ENCODE peak calls at places on chromosomes 13 and 19, in seven cellular contexts. One of them, this sample, is unnamed.

GRCh38 chr19:14375055-14375581 is 6.1 kb upstream of the ADGRE5 start:
- DNase-seq in H1: no peak
- DNase-seq in K562: no peak
- DNase-seq in SK-N-SH: no peak
- DNase-seq in GM12878: no peak
- DNase-seq in HepG2: no peak
- DNase-seq in GM12892: no peak
- DNase-seq in this sample: no peak

GRCh38 chr13:87942204-87942603 is 271.0 kb downstream of the SLITRK5 start:
- DNase-seq in GM12892: no peak
- DNase-seq in H1: no peak
- DNase-seq in K562: no peak
- DNase-seq in HepG2: no peak
- DNase-seq in SK-N-SH: no peak
- DNase-seq in GM12878: no peak
- DNase-seq in this sample: no peak

GRCh38 chr13:38970380-38971051 is 20.1 kb downstream of the STOML3 start:
- DNase-seq in SK-N-SH: peak; percentile 3
- DNase-seq in K562: no peak
- DNase-seq in HepG2: no peak
- DNase-seq in H1: no peak
- DNase-seq in GM12878: no peak
- DNase-seq in GM12892: no peak
- DNase-seq in this sample: no peak

GRCh38 chr13:104140557-104140956 is 1074.3 kb upstream of the SLC10A2 start:
- DNase-seq in SK-N-SH: no peak
- DNase-seq in GM12878: no peak
- DNase-seq in HepG2: no peak
- DNase-seq in K562: no peak
- DNase-seq in H1: no peak
- DNase-seq in GM12892: no peak
- DNase-seq in this sample: no peak

GRCh38 chr19:7894612-7895309 is 6.5 kb downstream of the LRRC8E start:
- DNase-seq in SK-N-SH: no peak
- DNase-seq in GM12892: no peak
- DNase-seq in HepG2: no peak
- DNase-seq in GM12878: no peak
- DNase-seq in K562: no peak
- DNase-seq in H1: no peak
- DNase-seq in this sample: no peak

GRCh38 chr13:105997436-105998232 is 537.8 kb downstream of the EFNB2 start:
- DNase-seq in H1: no peak
- DNase-seq in SK-N-SH: no peak
- DNase-seq in HepG2: no peak
- DNase-seq in GM12892: no peak
- DNase-seq in GM12878: no peak
- DNase-seq in K562: no peak
- DNase-seq in this sample: no peak

GRCh38 chr19:4583961-4584669 is 24.6 kb upstream of the SEMA6B start:
- DNase-seq in GM12892: no peak
- DNase-seq in H1: no peak
- DNase-seq in K562: peak; percentile 76
- DNase-seq in SK-N-SH: peak; percentile 87
- DNase-seq in HepG2: peak; percentile 97
- DNase-seq in GM12878: no peak
- DNase-seq in this sample: no peak

GRCh38 chr19:47310819-47311218 is 1.2 kb downstream of the C5AR1 start:
- DNase-seq in HepG2: peak; percentile 36
- DNase-seq in H1: no peak
- DNase-seq in SK-N-SH: peak; percentile 62
- DNase-seq in GM12878: no peak
- DNase-seq in K562: no peak
- DNase-seq in GM12892: no peak
- DNase-seq in this sample: no peak

GRCh38 chr13:31119526-31119925 is 42.2 kb downstream of the HSPH1 start:
- DNase-seq in HepG2: no peak
- DNase-seq in GM12878: no peak
- DNase-seq in H1: no peak
- DNase-seq in SK-N-SH: no peak
- DNase-seq in K562: no peak
- DNase-seq in GM12892: no peak
- DNase-seq in this sample: no peak

GRCh38 chr19:52896431-52897148 is 845 bp downstream of the ZNF320 start:
- DNase-seq in GM12892: no peak
- DNase-seq in K562: peak; percentile 52
- DNase-seq in HepG2: no peak
- DNase-seq in GM12878: no peak
- DNase-seq in SK-N-SH: peak; percentile 56
- DNase-seq in H1: no peak
- DNase-seq in this sample: peak; percentile 3

GRCh38 chr19:15616627-15617270 is 1.7 kb downstream of the CYP4F8 start:
- DNase-seq in H1: no peak
- DNase-seq in SK-N-SH: no peak
- DNase-seq in K562: no peak
- DNase-seq in GM12892: no peak
- DNase-seq in GM12878: no peak
- DNase-seq in HepG2: no peak
- DNase-seq in this sample: no peak

GRCh38 chr13:71240906-71241305 is 626.1 kb downstream of the DACH1 start:
- DNase-seq in SK-N-SH: peak; percentile 35
- DNase-seq in H1: no peak
- DNase-seq in GM12878: no peak
- DNase-seq in K562: no peak
- DNase-seq in GM12892: no peak
- DNase-seq in HepG2: no peak
- DNase-seq in this sample: no peak

GRCh38 chr19:7262470-7262869 is 31.7 kb downstream of the INSR start:
- DNase-seq in GM12892: no peak
- DNase-seq in H1: no peak
- DNase-seq in SK-N-SH: no peak
- DNase-seq in K562: no peak
- DNase-seq in HepG2: no peak
- DNase-seq in GM12878: no peak
- DNase-seq in this sample: no peak

GRCh38 chr13:39516140-39516539 is 86.9 kb downstream of the LHFPL6 start:
- DNase-seq in K562: no peak
- DNase-seq in SK-N-SH: peak; percentile 38
- DNase-seq in H1: no peak
- DNase-seq in GM12878: no peak
- DNase-seq in HepG2: no peak
- DNase-seq in GM12892: no peak
- DNase-seq in this sample: no peak

GRCh38 chr13:41463823-41464602 is 6.7 kb downstream of the RGCC start:
- DNase-seq in HepG2: no peak
- DNase-seq in GM12892: peak; percentile 46
- DNase-seq in GM12878: peak; percentile 59
- DNase-seq in K562: peak; percentile 74
- DNase-seq in H1: no peak
- DNase-seq in SK-N-SH: no peak
- DNase-seq in this sample: no peak

GRCh38 chr19:1449467-1450442 is at the start of gene APC2:
- DNase-seq in SK-N-SH: peak; percentile 97
- DNase-seq in GM12892: no peak
- DNase-seq in GM12878: no peak
- DNase-seq in K562: peak; percentile 93
- DNase-seq in H1: no peak
- DNase-seq in HepG2: no peak
- DNase-seq in this sample: no peak

GRCh38 chr13:101415358-101416174 is 742 bp downstream of the NALCN start:
- DNase-seq in SK-N-SH: no peak
- DNase-seq in H1: no peak
- DNase-seq in GM12892: no peak
- DNase-seq in GM12878: no peak
- DNase-seq in HepG2: no peak
- DNase-seq in K562: no peak
- DNase-seq in this sample: no peak

GRCh38 chr13:111968611-111969010 is 98.3 kb upstream of the SOX1 start:
- DNase-seq in K562: no peak
- DNase-seq in HepG2: no peak
- DNase-seq in GM12892: no peak
- DNase-seq in GM12878: no peak
- DNase-seq in SK-N-SH: no peak
- DNase-seq in H1: no peak
- DNase-seq in this sample: no peak

GRCh38 chr19:11091343-11092153 is 2.3 kb downstream of the LDLR start:
- DNase-seq in K562: no peak
- DNase-seq in GM12878: no peak
- DNase-seq in GM12892: no peak
- DNase-seq in H1: no peak
- DNase-seq in SK-N-SH: no peak
- DNase-seq in HepG2: peak; percentile 94
- DNase-seq in this sample: no peak

GRCh38 chr19:11090264-11091032 is 1.2 kb downstream of the LDLR start:
- DNase-seq in K562: peak; percentile 90
- DNase-seq in SK-N-SH: peak; percentile 96
- DNase-seq in GM12892: peak; percentile 84
- DNase-seq in GM12878: peak; percentile 76
- DNase-seq in H1: peak; percentile 83
- DNase-seq in HepG2: peak; percentile 92
- DNase-seq in this sample: peak; percentile 88

GRCh38 chr19:11087870-11088507 is 1.3 kb upstream of the LDLR start:
- DNase-seq in GM12892: no peak
- DNase-seq in GM12878: no peak
- DNase-seq in K562: no peak
- DNase-seq in SK-N-SH: no peak
- DNase-seq in H1: no peak
- DNase-seq in HepG2: no peak
- DNase-seq in this sample: no peak

GRCh38 chr19:11088508-11089253 is 582 bp upstream of the LDLR start:
- DNase-seq in GM12878: no peak
- DNase-seq in SK-N-SH: no peak
- DNase-seq in H1: no peak
- DNase-seq in HepG2: peak; percentile 81
- DNase-seq in GM12892: no peak
- DNase-seq in K562: no peak
- DNase-seq in this sample: no peak

DNA sequence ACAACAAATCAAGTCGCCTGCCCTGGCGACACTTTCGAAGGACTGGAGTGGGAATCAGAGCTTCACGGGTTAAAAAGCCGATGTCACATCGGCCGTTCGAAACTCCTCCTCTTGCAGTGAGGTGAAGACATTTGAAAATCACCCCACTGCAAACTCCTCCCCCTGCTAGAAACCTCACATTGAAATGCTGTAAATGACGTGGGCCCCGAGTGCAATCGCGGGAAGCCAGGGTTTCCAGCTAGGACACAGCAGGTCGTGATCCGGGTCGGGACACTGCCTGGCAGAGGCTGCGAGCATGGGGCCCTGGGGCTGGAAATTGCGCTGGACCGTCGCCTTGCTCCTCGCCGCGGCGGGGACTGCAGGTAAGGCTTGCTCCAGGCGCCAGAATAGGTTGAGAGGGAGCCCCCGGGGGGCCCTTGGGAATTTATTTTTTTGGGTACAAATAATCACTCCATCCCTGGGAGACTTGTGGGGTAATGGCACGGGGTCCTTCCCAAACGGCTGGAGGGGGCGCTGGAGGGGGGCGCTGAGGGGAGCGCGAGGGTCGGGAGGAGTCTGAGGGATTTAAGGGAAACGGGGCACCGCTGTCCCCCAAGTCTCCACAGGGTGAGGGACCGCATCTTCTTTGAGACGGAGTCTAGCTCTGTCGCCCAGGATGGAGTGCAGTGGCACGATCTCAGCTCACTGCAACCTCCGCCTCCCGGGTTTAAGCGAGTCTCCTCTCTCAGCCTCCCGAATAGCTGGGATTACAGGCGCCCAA is at the start of gene LDLR:
- DNase-seq in GM12878: peak; percentile 72
- DNase-seq in HepG2: peak; percentile 95
- DNase-seq in SK-N-SH: peak; percentile 80
- DNase-seq in H1: peak; percentile 85
- DNase-seq in K562: peak; percentile 76
- DNase-seq in GM12892: peak; percentile 52
- DNase-seq in this sample: peak; percentile 60
- TF ChIP-seq TAF1 in GM12878: peak; percentile 60
- TF ChIP-seq TAF1 in HepG2: peak; percentile 89
- TF ChIP-seq TAF1 in SK-N-SH: peak; percentile 39
- TF ChIP-seq TAF1 in H1: peak; percentile 90
- TF ChIP-seq TAF1 in K562: peak; percentile 97
- TF ChIP-seq TAF1 in GM12892: peak; percentile 43
- TF ChIP-seq TAF1 in this sample: peak; percentile 55

GRCh38 chr19:34507414-34508067 is 26.0 kb downstream of the WTIP start:
- DNase-seq in K562: no peak
- DNase-seq in SK-N-SH: peak; percentile 9
- DNase-seq in GM12878: no peak
- DNase-seq in GM12892: no peak
- DNase-seq in H1: no peak
- DNase-seq in HepG2: no peak
- DNase-seq in this sample: no peak
- TF ChIP-seq POLR2AphosphoS5 in K562: no peak
- TF ChIP-seq POLR2AphosphoS5 in SK-N-SH: no peak
- TF ChIP-seq POLR2AphosphoS5 in GM12878: no peak
- TF ChIP-seq POLR2AphosphoS5 in GM12892: no peak
- TF ChIP-seq POLR2AphosphoS5 in H1: no peak
- TF ChIP-seq POLR2AphosphoS5 in HepG2: no peak
- TF ChIP-seq POLR2AphosphoS5 in this sample: no peak

DNA sequence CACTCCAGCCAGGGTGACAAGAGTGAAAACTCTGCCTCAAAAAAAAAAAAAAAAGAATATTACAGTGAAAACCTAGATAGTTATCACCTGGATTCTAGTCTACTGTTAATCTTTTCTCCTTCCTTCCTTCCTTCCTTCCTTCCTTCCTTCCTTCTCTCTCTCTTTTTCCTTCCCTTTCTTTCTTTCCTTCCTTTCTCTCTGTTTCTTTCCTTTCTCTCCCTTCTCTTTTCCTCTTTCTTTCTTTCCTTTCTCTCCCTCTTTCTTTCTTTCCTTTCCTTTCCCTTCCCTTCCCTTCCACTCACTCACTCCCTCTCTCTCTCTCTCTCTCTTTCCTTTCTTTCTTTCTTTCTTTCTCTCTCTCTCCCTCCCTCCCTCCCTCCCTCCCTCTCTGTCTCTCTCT is 9.6 kb upstream of the TTYH1 start:
- DNase-seq in GM12878: no peak
- DNase-seq in SK-N-SH: no peak
- DNase-seq in HepG2: no peak
- DNase-seq in H1: no peak
- DNase-seq in GM12892: no peak
- DNase-seq in K562: no peak
- DNase-seq in this sample: no peak
- TF ChIP-seq TAF1 in GM12878: no peak
- TF ChIP-seq TAF1 in SK-N-SH: no peak
- TF ChIP-seq TAF1 in HepG2: no peak
- TF ChIP-seq TAF1 in H1: no peak
- TF ChIP-seq TAF1 in GM12892: no peak
- TF ChIP-seq TAF1 in K562: no peak
- TF ChIP-seq TAF1 in this sample: no peak

DNA sequence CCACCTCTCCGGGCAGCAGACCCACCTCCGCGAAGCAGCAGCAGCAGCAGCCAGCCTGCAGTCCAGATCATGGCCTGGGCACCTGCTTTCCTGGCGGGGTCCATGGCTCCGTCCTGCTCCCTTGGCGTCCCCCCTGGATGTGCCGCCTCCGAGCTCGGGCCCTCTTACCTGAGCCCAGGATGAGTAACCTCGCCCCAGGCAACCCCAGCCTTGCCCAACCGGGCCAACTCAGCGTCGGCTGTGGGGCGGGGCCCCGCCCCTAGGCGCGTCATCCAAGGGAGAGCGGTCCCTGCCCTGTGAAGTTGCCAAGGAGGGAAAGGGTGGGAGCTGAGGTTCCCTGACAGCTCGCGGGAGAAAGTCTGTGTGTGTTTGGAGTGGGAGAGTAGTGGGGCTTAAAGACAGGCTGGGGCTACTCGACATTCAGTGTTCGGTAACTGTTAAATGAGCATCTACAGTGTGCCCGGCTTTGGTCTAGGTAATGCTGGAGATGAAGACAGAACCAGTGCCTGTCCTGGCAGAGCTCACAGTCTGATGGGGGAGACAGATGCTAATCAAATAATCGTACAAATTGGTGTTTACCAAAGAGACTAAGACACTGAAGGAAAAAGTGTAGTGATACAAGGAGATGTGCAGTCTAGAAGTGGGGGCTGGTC is at the start of gene LYPD3:
- DNase-seq in H1: no peak
- DNase-seq in GM12892: no peak
- DNase-seq in HepG2: no peak
- DNase-seq in SK-N-SH: no peak
- DNase-seq in K562: peak; percentile 39
- DNase-seq in GM12878: no peak
- DNase-seq in this sample: no peak
- TF ChIP-seq POLR2AphosphoS5 in H1: no peak
- TF ChIP-seq POLR2AphosphoS5 in GM12892: no peak
- TF ChIP-seq POLR2AphosphoS5 in HepG2: no peak
- TF ChIP-seq POLR2AphosphoS5 in SK-N-SH: no peak
- TF ChIP-seq POLR2AphosphoS5 in K562: no peak
- TF ChIP-seq POLR2AphosphoS5 in GM12878: no peak
- TF ChIP-seq POLR2AphosphoS5 in this sample: no peak

This sample was measured in GM12891.